ENCODE peak calls at places on chromosomes 2 and 18, in four cellular contexts. P is GM23338, W is HepG2, T is breast epithelium. A is an unnamed sample.

GRCh38 chr2:63050916-63051794 is 525 bp downstream of the OTX1 start:
- DNase-seq in T (no peak), P (peak; percentile 82), W (no peak), A (no peak)

GRCh38 chr2:26516781-26517180 is 38.9 kb upstream of the OTOF start:
- DNase-seq in W (no peak), P (no peak), T (no peak), A (no peak)

GRCh38 chr2:85826990-85827878 is 61.6 kb downstream of the ST3GAL5 start:
- DNase-seq in P (peak; percentile 93), W (peak; percentile 48), T (peak; percentile 64), A (no peak)

GRCh38 chr18:55444496-55444895 is 143.5 kb downstream of the TCF4 start:
- DNase-seq in T (no peak), P (no peak), W (no peak), A (no peak)

GRCh38 chr2:110173523-110173922 is 31.3 kb downstream of the NPHP1 start:
- DNase-seq in T (no peak), P (no peak), W (peak; percentile 5), A (no peak)

GRCh38 chr2:238060096-238060541 is 682 bp upstream of the SCLY start:
- DNase-seq in W (no peak), P (peak; percentile 32), T (no peak), A (no peak)

GRCh38 chr18:70374154-70374553 is 85.3 kb downstream of the SOCS6 start:
- DNase-seq in P (no peak), W (no peak), T (no peak), A (no peak)

GRCh38 chr2:191369034-191369433 is 123.8 kb downstream of the MYO1B start:
- DNase-seq in W (no peak), T (no peak), P (no peak), A (no peak)

GRCh38 chr2:71510196-71510807 is 56.9 kb downstream of the DYSF start:
- DNase-seq in P (peak; percentile 86), W (peak; percentile 42), T (peak; percentile 67), A (no peak)

GRCh38 chr2:197108758-197109157 is 182.3 kb upstream of the PGAP1 start:
- DNase-seq in T (peak; percentile 56), P (no peak), W (no peak), A (no peak)

GRCh38 chr2:137945229-137945628 is 19.0 kb upstream of the HNMT start:
- DNase-seq in T (no peak), W (no peak), P (no peak), A (no peak)

GRCh38 chr2:141015339-141016047 is 1115.3 kb downstream of the LRP1B start:
- DNase-seq in P (peak; percentile 45), W (no peak), T (no peak), A (no peak)

GRCh38 chr18:68387246-68387645 is 327.7 kb downstream of the TMX3 start:
- DNase-seq in T (no peak), W (no peak), P (no peak), A (no peak)

GRCh38 chr2:131543385-131543891 is 15.8 kb downstream of the CCDC74A start:
- DNase-seq in P (no peak), T (no peak), W (no peak), A (no peak)

GRCh38 chr2:74149249-74149530 is 1.5 kb upstream of the BOLA3 start:
- DNase-seq in P (peak; percentile 31), T (no peak), W (no peak), A (no peak)

GRCh38 chr2:134838143-134838620 is at the start of gene ACMSD:
- DNase-seq in W (no peak), T (no peak), P (no peak), A (no peak)

GRCh38 chr2:20506281-20506685 is 59.4 kb downstream of the RHOB start:
- DNase-seq in P (peak; percentile 26), W (peak; percentile 75), T (no peak), A (no peak)

GRCh38 chr2:15107137-15107536 is 454.0 kb downstream of the NBAS start:
- DNase-seq in W (no peak), T (no peak), P (no peak), A (no peak)

GRCh38 chr2:31221549-31221948 is 4.2 kb upstream of the CAPN14 start:
- DNase-seq in T (no peak), W (no peak), P (no peak), A (peak; percentile 42)

GRCh38 chr18:5619381-5619780 is 75.6 kb upstream of the EPB41L3 start:
- DNase-seq in T (no peak), P (no peak), W (no peak), A (no peak)

GRCh38 chr2:212520340-212520739 is 18.3 kb downstream of the ERBB4 start:
- DNase-seq in W (peak; percentile 21), T (no peak), P (peak; percentile 31), A (no peak)

GRCh38 chr2:237697586-237698337 is 70.4 kb downstream of the LRRFIP1 start:
- DNase-seq in T (no peak), P (peak; percentile 49), W (no peak), A (no peak)

GRCh38 chr2:62501794-62502500 is 4.0 kb downstream of the TMEM17 start:
- DNase-seq in T (no peak), P (no peak), W (no peak), A (no peak)

GRCh38 chr2:18149660-18150246 is 271.3 kb downstream of the KCNS3 start:
- DNase-seq in W (peak; percentile 31), P (peak; percentile 88), T (no peak), A (no peak)

GRCh38 chr18:5958822-5959221 is 63.5 kb upstream of the TMEM200C start:
- DNase-seq in W (no peak), T (no peak), P (no peak), A (no peak)

GRCh38 chr2:20465716-20466391 is 19.0 kb downstream of the RHOB start:
- DNase-seq in P (no peak), W (no peak), T (no peak), A (peak; percentile 74)

GRCh38 chr18:3610818-3611217 is 160.8 kb downstream of the TGIF1 start:
- DNase-seq in P (no peak), T (no peak), W (no peak), A (no peak)

GRCh38 chr2:214038186-214038585 is 372.7 kb upstream of the VWC2L start:
- DNase-seq in T (no peak), P (no peak), W (no peak), A (no peak)

GRCh38 chr18:52992041-52992440 is 652.0 kb downstream of the DCC start:
- DNase-seq in P (peak; percentile 80), T (no peak), W (peak; percentile 0), A (no peak)

GRCh38 chr2:230924470-230925341 is at the start of gene GPR55:
- DNase-seq in W (no peak), P (peak; percentile 83), T (peak; percentile 43), A (no peak)

GRCh38 chr2:42510191-42510929 is 16.6 kb upstream of the KCNG3 start:
- DNase-seq in T (no peak), P (no peak), W (no peak), A (no peak)

GRCh38 chr2:95278051-95278471 is 3.8 kb downstream of the PROM2 start:
- DNase-seq in T (no peak), W (no peak), P (no peak), A (no peak)

GRCh38 chr2:228318218-228318617 is 136.7 kb upstream of the SPHKAP start:
- DNase-seq in W (peak; percentile 12), T (no peak), P (peak; percentile 82), A (no peak)

GRCh38 chr2:169329669-169330554 is 32.4 kb downstream of the LRP2 start:
- DNase-seq in P (no peak), W (no peak), T (peak; percentile 73), A (no peak)

GRCh38 chr2:162063281-162063680 is 10.7 kb downstream of the DPP4 start:
- DNase-seq in P (no peak), W (no peak), T (no peak), A (no peak)

GRCh38 chr18:37662099-37662498 is 96.5 kb upstream of the CELF4 start:
- DNase-seq in T (no peak), P (no peak), W (no peak), A (peak; percentile 37)

GRCh38 chr2:211860224-211860623 is 678.4 kb downstream of the ERBB4 start:
- DNase-seq in P (no peak), W (no peak), T (no peak), A (no peak)

GRCh38 chr2:219022616-219023015 is 18.7 kb downstream of the CFAP65 start:
- DNase-seq in P (no peak), T (no peak), W (no peak), A (no peak)
- TF ChIP-seq CTCF in P (no peak), T (no peak), W (no peak), A (no peak)

GRCh38 chr2:45289018-45289417 is 279.8 kb upstream of the SIX2 start:
- DNase-seq in P (no peak), T (no peak), W (no peak), A (no peak)

GRCh38 chr2:45288532-45288931 is 279.3 kb upstream of the SIX2 start:
- DNase-seq in W (no peak), P (no peak), T (no peak), A (no peak)

GRCh38 chr2:45293182-45293581 is 283.9 kb upstream of the SIX2 start:
- DNase-seq in T (no peak), P (no peak), W (no peak), A (no peak)

GRCh38 chr2:45291283-45291682 is 282.0 kb upstream of the SIX2 start:
- DNase-seq in P (no peak), W (no peak), T (no peak), A (no peak)

GRCh38 chr2:45289997-45290673 is 280.9 kb upstream of the SIX2 start:
- DNase-seq in P (no peak), W (no peak), T (no peak), A (no peak)
- H3K27ac ChIP-seq in P (no peak overlapping the region), W (no peak overlapping the region), T (no peak overlapping the region), A (no peak overlapping the region)

GRCh38 chr2:10137053-10137843 is 14.7 kb downstream of the RRM2 start:
- DNase-seq in T (no peak), P (no peak), W (no peak), A (no peak)
- TF ChIP-seq POLR2AphosphoS5 in T (no peak), P (peak; percentile 14), W (no peak), A (no peak)

DNA sequence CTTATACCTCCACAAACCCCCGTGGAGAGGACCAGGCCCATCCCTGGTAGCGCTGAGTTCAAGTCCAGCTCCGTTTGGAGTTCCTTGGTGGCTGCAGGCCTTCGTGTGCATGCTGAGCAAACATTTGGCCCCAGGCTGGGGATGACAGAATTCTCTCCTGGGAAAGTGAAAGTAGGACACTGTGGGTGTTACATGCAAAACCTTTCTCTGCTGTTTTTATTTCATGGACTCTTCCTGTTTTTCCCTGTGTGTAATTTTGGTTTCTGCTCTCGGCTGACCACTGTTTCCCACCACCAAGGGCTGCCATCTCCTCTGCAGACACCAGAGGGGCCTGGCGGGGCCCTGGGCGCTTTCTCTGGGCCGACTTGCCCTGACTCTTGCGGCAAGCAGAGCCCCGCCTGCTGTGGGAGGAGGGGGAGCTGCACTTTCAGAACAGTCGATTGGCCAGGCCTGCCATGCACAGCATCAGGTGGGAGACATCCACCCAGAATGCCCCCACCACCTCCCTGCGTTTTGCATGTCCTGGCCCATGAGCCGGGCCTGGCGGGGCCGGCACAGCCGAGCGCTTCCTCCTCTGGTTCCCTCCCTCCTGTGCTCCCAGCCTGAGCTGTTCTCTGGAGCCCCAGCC is 102.4 kb downstream of the CABLES1 start:
- DNase-seq in T (peak; percentile 71), P (peak; percentile 45), W (no peak), A (no peak)
- TF ChIP-seq CTCF in T (peak; percentile 25), P (peak; percentile 6), W (no peak), A (no peak)

GRCh38 chr18:9405130-9405529 is 70.2 kb upstream of the RALBP1 start:
- DNase-seq in P (no peak), W (no peak), T (no peak), A (no peak)
- H3K27ac ChIP-seq in P (no peak overlapping the region), W (no peak overlapping the region), T (peak overlapping the region; percentile 58), A (no peak overlapping the region)

GRCh38 chr18:21053127-21053526 is 58.5 kb downstream of the ROCK1 start:
- DNase-seq in W (peak; percentile 69), P (no peak), T (no peak), A (no peak)
- TF ChIP-seq POLR2AphosphoS5 in W (no peak), P (no peak), T (no peak), A (no peak)

GRCh38 chr2:37287966-37288365 is 36.7 kb downstream of the PRKD3 start:
- DNase-seq in T (no peak), P (peak; percentile 45), W (peak; percentile 21), A (no peak)
- TF ChIP-seq CTCF in T (no peak), P (peak; percentile 65), W (peak; percentile 51), A (no peak)

A was measured in vagina.